ENCODE peak calls at places on chromosomes 11 and 22, in five cellular contexts. One of them, this sample, is unnamed.

GRCh38 chr11:67302571-67303131 is 679 bp upstream of the SSH3 start:
- DNase-seq in mesenchymal stem cell: peak
- DNase-seq in neuronal stem cell: no peak
- DNase-seq in trophoblast cell: peak
- DNase-seq in H1: peak
- DNase-seq in this sample: peak

GRCh38 chr11:15743244-15743629 is 613.1 kb downstream of the SOX6 start:
- DNase-seq in mesenchymal stem cell: no peak
- DNase-seq in H1: no peak
- DNase-seq in trophoblast cell: no peak
- DNase-seq in neuronal stem cell: no peak
- DNase-seq in this sample: no peak

GRCh38 chr11:95147364-95147905 is 57.8 kb downstream of the ENDOD1 start:
- DNase-seq in neuronal stem cell: no peak
- DNase-seq in mesenchymal stem cell: peak
- DNase-seq in trophoblast cell: peak
- DNase-seq in H1: no peak
- DNase-seq in this sample: no peak

GRCh38 chr22:36197065-36197440 is 4.6 kb downstream of the APOL4 start:
- DNase-seq in H1: no peak
- DNase-seq in neuronal stem cell: peak
- DNase-seq in mesenchymal stem cell: peak
- DNase-seq in trophoblast cell: peak
- DNase-seq in this sample: peak

GRCh38 chr11:34512810-34513673 is 552 bp downstream of the ELF5 start:
- DNase-seq in mesenchymal stem cell: peak
- DNase-seq in neuronal stem cell: peak
- DNase-seq in trophoblast cell: peak
- DNase-seq in H1: peak
- DNase-seq in this sample: peak

GRCh38 chr22:31223786-31224191 is 11.7 kb downstream of the LIMK2 start:
- DNase-seq in trophoblast cell: no peak
- DNase-seq in mesenchymal stem cell: no peak
- DNase-seq in neuronal stem cell: no peak
- DNase-seq in H1: no peak
- DNase-seq in this sample: no peak

GRCh38 chr11:110130642-110131238 is 37.5 kb downstream of the ZC3H12C start:
- DNase-seq in neuronal stem cell: peak
- DNase-seq in mesenchymal stem cell: no peak
- DNase-seq in H1: no peak
- DNase-seq in trophoblast cell: peak
- DNase-seq in this sample: peak

GRCh38 chr11:15673408-15673811 is 558.7 kb downstream of the INSC start:
- DNase-seq in mesenchymal stem cell: peak
- DNase-seq in H1: no peak
- DNase-seq in neuronal stem cell: no peak
- DNase-seq in trophoblast cell: peak
- DNase-seq in this sample: no peak

GRCh38 chr22:39277135-39277607 is 32.4 kb upstream of the PDGFB start:
- DNase-seq in mesenchymal stem cell: peak
- DNase-seq in trophoblast cell: peak
- DNase-seq in H1: no peak
- DNase-seq in neuronal stem cell: no peak
- DNase-seq in this sample: no peak

GRCh38 chr11:112590778-112591177 is 330.1 kb upstream of the PLET1 start:
- DNase-seq in neuronal stem cell: no peak
- DNase-seq in H1: no peak
- DNase-seq in mesenchymal stem cell: peak
- DNase-seq in trophoblast cell: no peak
- DNase-seq in this sample: no peak

GRCh38 chr11:108131993-108132392 is 10.6 kb downstream of the ACAT1 start:
- DNase-seq in H1: no peak
- DNase-seq in mesenchymal stem cell: no peak
- DNase-seq in trophoblast cell: peak
- DNase-seq in neuronal stem cell: no peak
- DNase-seq in this sample: no peak

GRCh38 chr11:19183641-19184040 is 18.1 kb downstream of the CSRP3 start:
- DNase-seq in mesenchymal stem cell: no peak
- DNase-seq in neuronal stem cell: no peak
- DNase-seq in trophoblast cell: no peak
- DNase-seq in H1: no peak
- DNase-seq in this sample: no peak

GRCh38 chr11:96279421-96280290 is 63.3 kb downstream of the MAML2 start:
- DNase-seq in H1: no peak
- DNase-seq in mesenchymal stem cell: peak
- DNase-seq in neuronal stem cell: no peak
- DNase-seq in trophoblast cell: peak
- DNase-seq in this sample: no peak

GRCh38 chr11:45264839-45265515 is 21.2 kb downstream of the SYT13 start:
- DNase-seq in neuronal stem cell: no peak
- DNase-seq in trophoblast cell: peak
- DNase-seq in H1: no peak
- DNase-seq in mesenchymal stem cell: peak
- DNase-seq in this sample: no peak

GRCh38 chr11:114397349-114397982 is 2.8 kb downstream of the C11orf71 start:
- DNase-seq in H1: no peak
- DNase-seq in mesenchymal stem cell: no peak
- DNase-seq in neuronal stem cell: no peak
- DNase-seq in trophoblast cell: no peak
- DNase-seq in this sample: no peak

GRCh38 chr11:131767421-131767820 is 397.0 kb downstream of the NTM start:
- DNase-seq in neuronal stem cell: no peak
- DNase-seq in H1: no peak
- DNase-seq in mesenchymal stem cell: peak
- DNase-seq in trophoblast cell: no peak
- DNase-seq in this sample: no peak

GRCh38 chr11:45518096-45518852 is 147.1 kb downstream of the CHST1 start:
- DNase-seq in trophoblast cell: no peak
- DNase-seq in neuronal stem cell: peak
- DNase-seq in mesenchymal stem cell: no peak
- DNase-seq in H1: peak
- DNase-seq in this sample: peak

GRCh38 chr11:110253525-110253924 is 42.9 kb downstream of the RDX start:
- DNase-seq in mesenchymal stem cell: no peak
- DNase-seq in neuronal stem cell: no peak
- DNase-seq in trophoblast cell: no peak
- DNase-seq in H1: no peak
- DNase-seq in this sample: no peak

GRCh38 chr11:29173660-29174062 is 843.2 kb downstream of the KCNA4 start:
- DNase-seq in neuronal stem cell: no peak
- DNase-seq in mesenchymal stem cell: peak
- DNase-seq in trophoblast cell: peak
- DNase-seq in H1: no peak
- DNase-seq in this sample: no peak

GRCh38 chr11:40281055-40281580 is 1178.3 kb downstream of the LRRC4C start:
- DNase-seq in H1: no peak
- DNase-seq in trophoblast cell: no peak
- DNase-seq in mesenchymal stem cell: peak
- DNase-seq in neuronal stem cell: no peak
- DNase-seq in this sample: no peak

GRCh38 chr22:17733484-17733883 is 40.8 kb downstream of the BID start:
- DNase-seq in H1: no peak
- DNase-seq in mesenchymal stem cell: no peak
- DNase-seq in trophoblast cell: no peak
- DNase-seq in neuronal stem cell: no peak
- DNase-seq in this sample: no peak

GRCh38 chr22:31680764-31681624 is 19.0 kb upstream of the PISD start:
- DNase-seq in mesenchymal stem cell: peak
- DNase-seq in trophoblast cell: peak
- DNase-seq in neuronal stem cell: no peak
- DNase-seq in H1: no peak
- DNase-seq in this sample: no peak

GRCh38 chr11:58923300-58923788 is 15.9 kb upstream of the GLYATL1 start:
- DNase-seq in mesenchymal stem cell: peak
- DNase-seq in trophoblast cell: peak
- DNase-seq in H1: peak
- DNase-seq in neuronal stem cell: no peak
- DNase-seq in this sample: peak

DNA sequence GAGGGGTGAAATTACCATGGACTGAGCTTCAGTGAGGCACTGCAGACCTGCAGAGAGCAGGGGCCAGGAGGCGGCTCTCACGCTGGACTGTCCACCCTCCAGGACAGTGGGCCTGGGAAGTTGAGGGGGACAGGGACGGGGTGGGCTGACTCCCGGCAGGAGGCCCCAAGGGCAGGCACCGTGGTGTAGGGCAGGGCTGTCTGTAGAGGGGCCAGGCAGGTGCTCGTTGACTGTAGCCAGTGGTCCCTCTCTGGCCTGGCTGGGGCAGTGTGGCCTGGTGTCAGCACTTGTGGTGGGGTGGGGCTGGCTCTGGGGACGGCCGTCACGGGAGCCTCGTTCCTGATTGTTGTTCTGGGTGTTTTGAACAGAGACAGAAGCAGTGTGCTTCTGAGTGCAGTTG is 46.4 kb downstream of the MUC6 start:
- DNase-seq in H1: no peak
- DNase-seq in mesenchymal stem cell: no peak
- DNase-seq in neuronal stem cell: no peak
- DNase-seq in trophoblast cell: no peak
- DNase-seq in this sample: no peak
- H2BK12ac ChIP-seq in H1: no peak
- H2BK12ac ChIP-seq in mesenchymal stem cell: no peak
- H2BK12ac ChIP-seq in neuronal stem cell: no peak
- H2BK12ac ChIP-seq in trophoblast cell: no peak
- H2BK12ac ChIP-seq in this sample: no peak

GRCh38 chr11:125082611-125083311 is 19.7 kb downstream of the SLC37A2 start:
- DNase-seq in trophoblast cell: no peak
- DNase-seq in mesenchymal stem cell: peak
- DNase-seq in H1: no peak
- DNase-seq in neuronal stem cell: no peak
- DNase-seq in this sample: no peak

GRCh38 chr11:125084057-125084416 is 20.9 kb downstream of the SLC37A2 start:
- DNase-seq in trophoblast cell: no peak
- DNase-seq in mesenchymal stem cell: no peak
- DNase-seq in neuronal stem cell: no peak
- DNase-seq in H1: no peak
- DNase-seq in this sample: no peak

GRCh38 chr11:125084761-125085231 is 21.7 kb downstream of the SLC37A2 start:
- DNase-seq in trophoblast cell: no peak
- DNase-seq in H1: no peak
- DNase-seq in neuronal stem cell: no peak
- DNase-seq in mesenchymal stem cell: no peak
- DNase-seq in this sample: no peak

GRCh38 chr11:125082040-125082439 is 18.9 kb downstream of the SLC37A2 start:
- DNase-seq in neuronal stem cell: no peak
- DNase-seq in H1: no peak
- DNase-seq in mesenchymal stem cell: no peak
- DNase-seq in trophoblast cell: no peak
- DNase-seq in this sample: no peak

DNA sequence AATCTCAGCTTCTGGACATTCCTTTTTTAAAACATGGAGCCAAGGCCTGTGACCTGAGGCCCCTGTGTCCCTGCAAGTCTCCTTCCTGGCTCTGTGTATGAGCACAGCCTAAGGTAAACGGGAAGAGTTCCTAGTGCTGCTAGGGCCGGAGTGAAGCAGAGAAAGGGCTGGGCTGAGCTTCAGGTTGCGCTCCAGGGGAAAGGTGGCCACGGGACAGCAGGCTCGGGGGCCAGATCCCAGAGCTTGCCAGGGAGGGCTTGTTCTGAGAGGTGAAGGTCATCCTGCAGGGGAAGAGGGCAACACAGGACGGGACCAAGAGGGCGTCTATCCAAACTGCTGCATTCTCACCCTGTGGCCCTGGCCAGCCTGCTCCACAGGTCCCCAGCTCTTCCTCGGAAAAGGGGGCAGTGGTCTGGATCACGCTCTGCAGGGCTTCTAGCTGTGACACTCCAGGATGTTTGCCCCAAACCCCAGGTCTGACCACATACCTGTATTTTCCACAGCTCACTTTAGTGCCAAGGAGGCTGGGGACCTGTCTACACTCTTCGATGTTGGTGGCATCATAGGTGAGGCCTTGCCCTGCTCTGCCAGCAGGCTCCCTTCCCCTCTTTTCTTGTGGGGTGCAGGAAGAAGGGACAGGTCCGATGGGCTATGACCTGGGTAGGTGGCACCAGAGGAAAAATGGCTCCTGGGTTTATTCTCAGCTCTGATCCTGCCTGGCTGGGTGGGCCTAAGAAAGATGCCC is 20.4 kb downstream of the SLC37A2 start:
- DNase-seq in trophoblast cell: no peak
- DNase-seq in neuronal stem cell: no peak
- DNase-seq in mesenchymal stem cell: no peak
- DNase-seq in H1: no peak
- DNase-seq in this sample: no peak
- H3K23ac ChIP-seq in trophoblast cell: no peak
- H3K23ac ChIP-seq in neuronal stem cell: peak
- H3K23ac ChIP-seq in mesenchymal stem cell: no peak
- H3K23ac ChIP-seq in H1: no peak
- H3K23ac ChIP-seq in this sample: no peak

GRCh38 chr11:89235121-89235520 is 57.4 kb downstream of the TYR start:
- DNase-seq in mesenchymal stem cell: no peak
- DNase-seq in neuronal stem cell: no peak
- DNase-seq in H1: no peak
- DNase-seq in trophoblast cell: peak
- DNase-seq in this sample: no peak

DNA sequence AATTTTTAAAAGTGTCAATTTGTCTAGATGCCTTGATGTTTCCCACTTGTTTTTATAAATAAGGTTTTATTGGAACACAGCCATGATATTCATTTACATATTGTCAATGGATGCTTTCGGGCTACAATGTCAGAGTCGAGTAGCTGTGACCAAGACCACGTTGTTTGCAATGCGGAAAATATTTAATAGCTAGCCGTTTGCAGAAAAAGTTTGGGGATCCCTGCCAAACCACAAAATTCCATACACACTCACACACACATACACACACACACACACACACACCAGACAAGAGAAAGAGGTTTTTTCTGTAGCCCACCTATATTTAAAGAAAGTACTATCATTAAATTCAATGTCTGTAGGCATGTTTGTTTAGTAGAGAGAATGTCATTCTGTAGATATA is 58.3 kb downstream of the TYR start:
- DNase-seq in mesenchymal stem cell: no peak
- DNase-seq in neuronal stem cell: no peak
- DNase-seq in trophoblast cell: no peak
- DNase-seq in H1: no peak
- DNase-seq in this sample: no peak
- H2BK12ac ChIP-seq in mesenchymal stem cell: no peak
- H2BK12ac ChIP-seq in neuronal stem cell: no peak
- H2BK12ac ChIP-seq in trophoblast cell: no peak
- H2BK12ac ChIP-seq in H1: no peak
- H2BK12ac ChIP-seq in this sample: no peak

GRCh38 chr11:68809506-68809905 is 32.2 kb downstream of the CPT1A start:
- DNase-seq in trophoblast cell: no peak
- DNase-seq in mesenchymal stem cell: no peak
- DNase-seq in neuronal stem cell: no peak
- DNase-seq in H1: no peak
- DNase-seq in this sample: no peak

GRCh38 chr11:68808787-68809186 is 32.9 kb downstream of the CPT1A start:
- DNase-seq in trophoblast cell: no peak
- DNase-seq in neuronal stem cell: no peak
- DNase-seq in mesenchymal stem cell: no peak
- DNase-seq in H1: no peak
- DNase-seq in this sample: no peak

GRCh38 chr11:68810164-68810563 is 31.6 kb downstream of the CPT1A start:
- DNase-seq in H1: no peak
- DNase-seq in neuronal stem cell: no peak
- DNase-seq in mesenchymal stem cell: no peak
- DNase-seq in trophoblast cell: no peak
- DNase-seq in this sample: no peak

GRCh38 chr11:68813778-68814177 is 27.9 kb downstream of the CPT1A start:
- DNase-seq in trophoblast cell: no peak
- DNase-seq in neuronal stem cell: no peak
- DNase-seq in H1: no peak
- DNase-seq in mesenchymal stem cell: no peak
- DNase-seq in this sample: no peak

GRCh38 chr11:68812526-68812925 is 29.2 kb downstream of the CPT1A start:
- DNase-seq in mesenchymal stem cell: no peak
- DNase-seq in trophoblast cell: no peak
- DNase-seq in neuronal stem cell: no peak
- DNase-seq in H1: no peak
- DNase-seq in this sample: no peak
- H3K23ac ChIP-seq in mesenchymal stem cell: no peak
- H3K23ac ChIP-seq in trophoblast cell: no peak
- H3K23ac ChIP-seq in neuronal stem cell: peak
- H3K23ac ChIP-seq in H1: no peak
- H3K23ac ChIP-seq in this sample: no peak